ENCODE peak calls at places on chromosome 18, in seven cellular contexts. G is COR-L47; O is stimulated activated effector memory CD8-positive, alpha-beta T cell treated with anti-CD3 and anti-CD28 coated beads, Interleukin-12 subunit alpha, Interleukin-12 subunit beta, amount 100 ng/mL, for 72 hours; K is gastrocnemius medialis; B is iris pigment epithelial cell; F is tibial artery; P is fibroblast of mammary gland. D is an unnamed sample.

GRCh38 chr18:68995675-68996074 is 197.8 kb downstream of the CCDC102B start:
- DNase-seq in K (no peak), F (no peak), G (no peak), P (no peak), B (no peak), O (no peak), D (no peak)

GRCh38 chr18:48806551-48807261 is 144.1 kb downstream of the SMAD7 start:
- DNase-seq in K (no peak), F (peak; percentile 68), P (no peak), O (no peak), B (peak; percentile 72), G (no peak), D (no peak)

GRCh38 chr18:12659904-12660605 is 2.1 kb upstream of the SPIRE1 start:
- DNase-seq in O (peak; percentile 58), P (peak; percentile 75), B (peak; percentile 65), G (peak; percentile 42), K (no peak), F (peak; percentile 58), D (peak; percentile 87)

GRCh38 chr18:12336887-12337286 is 28.8 kb downstream of the TUBB6 start:
- DNase-seq in B (peak; percentile 86), K (no peak), G (no peak), P (peak; percentile 63), O (no peak), F (no peak), D (no peak)

GRCh38 chr18:10497350-10497749 is 28.5 kb upstream of the NAPG start:
- DNase-seq in P (peak; percentile 22), B (no peak), K (no peak), F (no peak), O (no peak), G (no peak), D (no peak)

GRCh38 chr18:36532394-36532793 is 234.9 kb downstream of the FHOD3 start:
- DNase-seq in F (no peak), K (no peak), P (peak; percentile 84), G (no peak), O (no peak), B (peak; percentile 51), D (no peak)

GRCh38 chr18:76387608-76388007 is 107.4 kb downstream of the ZNF516 start:
- DNase-seq in P (no peak), F (no peak), B (no peak), K (no peak), G (no peak), O (no peak), D (no peak)

GRCh38 chr18:64097497-64097896 is 51.4 kb downstream of the LINC00305 start:
- DNase-seq in P (peak; percentile 1), B (no peak), G (peak; percentile 18), O (no peak), K (no peak), F (no peak), D (no peak)